ENCODE peak calls at places on chromosomes 3 and 15, in eight cellular contexts. One of them, this sample, is unnamed.

GRCh38 chr3:71584216-71585061 is 911 bp upstream of the FOXP1 start:
- DNase-seq in left lobe of liver: peak
- DNase-seq in aorta: peak
- DNase-seq in GM10248: peak
- DNase-seq in left cardiac atrium: peak
- DNase-seq in progenitor cell of endocrine pancreas: peak
- DNase-seq in body of pancreas: peak
- DNase-seq in HS-5: no peak
- DNase-seq in this sample: peak

GRCh38 chr15:42102646-42103235 is 8.4 kb upstream of the PLA2G4D start:
- DNase-seq in left lobe of liver: no peak
- DNase-seq in aorta: no peak
- DNase-seq in GM10248: no peak
- DNase-seq in left cardiac atrium: no peak
- DNase-seq in progenitor cell of endocrine pancreas: no peak
- DNase-seq in body of pancreas: no peak
- DNase-seq in HS-5: peak
- DNase-seq in this sample: peak

GRCh38 chr3:94616833-94617232 is 554.0 kb downstream of the NSUN3 start:
- DNase-seq in left lobe of liver: no peak
- DNase-seq in aorta: no peak
- DNase-seq in GM10248: no peak
- DNase-seq in left cardiac atrium: no peak
- DNase-seq in progenitor cell of endocrine pancreas: no peak
- DNase-seq in body of pancreas: no peak
- DNase-seq in HS-5: peak
- DNase-seq in this sample: peak

GRCh38 chr15:51425517-51426033 is 84.1 kb downstream of the GLDN start:
- DNase-seq in left lobe of liver: no peak
- DNase-seq in aorta: no peak
- DNase-seq in GM10248: no peak
- DNase-seq in left cardiac atrium: no peak
- DNase-seq in progenitor cell of endocrine pancreas: no peak
- DNase-seq in body of pancreas: no peak
- DNase-seq in HS-5: no peak
- DNase-seq in this sample: no peak

GRCh38 chr3:52311567-52312119 is 4.5 kb upstream of the DNAH1 start:
- DNase-seq in left lobe of liver: no peak
- DNase-seq in aorta: no peak
- DNase-seq in GM10248: no peak
- DNase-seq in left cardiac atrium: no peak
- DNase-seq in progenitor cell of endocrine pancreas: no peak
- DNase-seq in body of pancreas: no peak
- DNase-seq in HS-5: no peak
- DNase-seq in this sample: no peak

GRCh38 chr3:52774901-52775864 is 2.2 kb upstream of the ITIH1 start:
- DNase-seq in left lobe of liver: peak
- DNase-seq in aorta: peak
- DNase-seq in GM10248: no peak
- DNase-seq in left cardiac atrium: no peak
- DNase-seq in progenitor cell of endocrine pancreas: no peak
- DNase-seq in body of pancreas: peak
- DNase-seq in HS-5: no peak
- DNase-seq in this sample: no peak

GRCh38 chr3:45574067-45574494 is 20.5 kb upstream of the LIMD1 start:
- DNase-seq in left lobe of liver: no peak
- DNase-seq in aorta: peak
- DNase-seq in GM10248: no peak
- DNase-seq in left cardiac atrium: no peak
- DNase-seq in progenitor cell of endocrine pancreas: no peak
- DNase-seq in body of pancreas: no peak
- DNase-seq in HS-5: no peak
- DNase-seq in this sample: no peak

GRCh38 chr3:18720543-18720942 is 295.4 kb upstream of the SATB1 start:
- DNase-seq in left lobe of liver: no peak
- DNase-seq in aorta: no peak
- DNase-seq in GM10248: no peak
- DNase-seq in left cardiac atrium: no peak
- DNase-seq in progenitor cell of endocrine pancreas: no peak
- DNase-seq in body of pancreas: no peak
- DNase-seq in HS-5: no peak
- DNase-seq in this sample: no peak

GRCh38 chr3:61627768-61628185 is 66.4 kb downstream of the PTPRG start:
- DNase-seq in left lobe of liver: peak
- DNase-seq in aorta: no peak
- DNase-seq in GM10248: no peak
- DNase-seq in left cardiac atrium: no peak
- DNase-seq in progenitor cell of endocrine pancreas: no peak
- DNase-seq in body of pancreas: peak
- DNase-seq in HS-5: peak
- DNase-seq in this sample: peak

GRCh38 chr3:42582474-42583070 is 805 bp upstream of the SEC22C start:
- DNase-seq in left lobe of liver: no peak
- DNase-seq in aorta: no peak
- DNase-seq in GM10248: no peak
- DNase-seq in left cardiac atrium: no peak
- DNase-seq in progenitor cell of endocrine pancreas: no peak
- DNase-seq in body of pancreas: no peak
- DNase-seq in HS-5: no peak
- DNase-seq in this sample: no peak

GRCh38 chr15:95024388-95024787 is 793.0 kb downstream of the MCTP2 start:
- DNase-seq in left lobe of liver: no peak
- DNase-seq in aorta: no peak
- DNase-seq in GM10248: no peak
- DNase-seq in left cardiac atrium: no peak
- DNase-seq in progenitor cell of endocrine pancreas: no peak
- DNase-seq in body of pancreas: no peak
- DNase-seq in HS-5: no peak
- DNase-seq in this sample: peak

GRCh38 chr15:34360298-34360697 is 6.7 kb downstream of the LPCAT4 start:
- DNase-seq in left lobe of liver: no peak
- DNase-seq in aorta: no peak
- DNase-seq in GM10248: no peak
- DNase-seq in left cardiac atrium: no peak
- DNase-seq in progenitor cell of endocrine pancreas: no peak
- DNase-seq in body of pancreas: no peak
- DNase-seq in HS-5: no peak
- DNase-seq in this sample: no peak

GRCh38 chr3:160564949-160565441 is 376 bp downstream of the KPNA4 start:
- DNase-seq in left lobe of liver: peak
- DNase-seq in aorta: peak
- DNase-seq in GM10248: peak
- DNase-seq in left cardiac atrium: peak
- DNase-seq in progenitor cell of endocrine pancreas: peak
- DNase-seq in body of pancreas: peak
- DNase-seq in HS-5: peak
- DNase-seq in this sample: peak

GRCh38 chr15:74826372-74826819 is at the start of gene CPLX3:
- DNase-seq in left lobe of liver: no peak
- DNase-seq in aorta: peak
- DNase-seq in GM10248: peak
- DNase-seq in left cardiac atrium: peak
- DNase-seq in progenitor cell of endocrine pancreas: peak
- DNase-seq in body of pancreas: peak
- DNase-seq in HS-5: no peak
- DNase-seq in this sample: no peak

GRCh38 chr3:196790636-196791035 is 51.0 kb downstream of the PAK2 start:
- DNase-seq in left lobe of liver: no peak
- DNase-seq in aorta: no peak
- DNase-seq in GM10248: no peak
- DNase-seq in left cardiac atrium: no peak
- DNase-seq in progenitor cell of endocrine pancreas: no peak
- DNase-seq in body of pancreas: no peak
- DNase-seq in HS-5: no peak
- DNase-seq in this sample: no peak

GRCh38 chr3:179797192-179797591 is 144.4 kb downstream of the USP13 start:
- DNase-seq in left lobe of liver: no peak
- DNase-seq in aorta: no peak
- DNase-seq in GM10248: no peak
- DNase-seq in left cardiac atrium: no peak
- DNase-seq in progenitor cell of endocrine pancreas: no peak
- DNase-seq in body of pancreas: no peak
- DNase-seq in HS-5: no peak
- DNase-seq in this sample: no peak

GRCh38 chr3:191296041-191296541 is 33.1 kb upstream of the CCDC50 start:
- DNase-seq in left lobe of liver: no peak
- DNase-seq in aorta: no peak
- DNase-seq in GM10248: peak
- DNase-seq in left cardiac atrium: no peak
- DNase-seq in progenitor cell of endocrine pancreas: no peak
- DNase-seq in body of pancreas: no peak
- DNase-seq in HS-5: no peak
- DNase-seq in this sample: no peak

GRCh38 chr15:76151599-76151974 is 91.8 kb downstream of the TMEM266 start:
- DNase-seq in left lobe of liver: no peak
- DNase-seq in aorta: no peak
- DNase-seq in GM10248: no peak
- DNase-seq in left cardiac atrium: no peak
- DNase-seq in progenitor cell of endocrine pancreas: no peak
- DNase-seq in body of pancreas: no peak
- DNase-seq in HS-5: no peak
- DNase-seq in this sample: no peak

This sample was measured in cardiac fibroblast.